ENCODE peak calls at places on chromosome 20, in five cellular contexts. I is epithelial cell of esophagus, S is NCI-H774, F is RCC 7860, U is GM10248. Q is an unnamed sample.

GRCh38 chr20:43537921-43538854 is 20.6 kb upstream of the SGK2 start:
- DNase-seq in F (peak), S (peak), I (peak), U (peak), Q (peak)

GRCh38 chr20:30811896-30812671 is 445.4 kb upstream of the DEFB115 start:
- DNase-seq in U (peak), S (peak), I (peak), F (no peak), Q (peak)

GRCh38 chr20:34083137-34083536 is 28.9 kb downstream of the EIF2S2 start:
- DNase-seq in U (no peak), F (peak), S (no peak), I (peak), Q (peak)

GRCh38 chr20:50668798-50669197 is 22.5 kb downstream of the RIPOR3 start:
- DNase-seq in S (no peak), I (no peak), U (no peak), F (no peak), Q (no peak)

GRCh38 chr20:7161690-7162089 is 394.2 kb downstream of the BMP2 start:
- DNase-seq in F (no peak), I (peak), S (no peak), U (no peak), Q (peak)

GRCh38 chr20:63704749-63705117 is 3.0 kb downstream of the ARFRP1 start:
- DNase-seq in U (no peak), I (no peak), S (no peak), F (no peak), Q (no peak)

GRCh38 chr20:35340436-35340835 is 48.2 kb upstream of the FAM83C start:
- DNase-seq in I (no peak), U (no peak), S (no peak), F (no peak), Q (no peak)

GRCh38 chr20:25378189-25378883 is 12.3 kb downstream of the ABHD12 start:
- DNase-seq in S (no peak), F (no peak), I (no peak), U (no peak), Q (no peak)

GRCh38 chr20:4012631-4013030 is 2.7 kb downstream of the RNF24 start:
- DNase-seq in F (no peak), S (no peak), U (no peak), I (peak), Q (peak)

GRCh38 chr20:47489448-47489872 is 12.2 kb upstream of the NCOA3 start:
- DNase-seq in F (no peak), I (no peak), S (no peak), U (no peak), Q (no peak)

GRCh38 chr20:17841751-17842191 is 126.8 kb downstream of the SNX5 start:
- DNase-seq in F (no peak), S (no peak), U (no peak), I (no peak), Q (no peak)

GRCh38 chr20:8901237-8902025 is 167.5 kb upstream of the PLCB4 start:
- DNase-seq in S (no peak), I (no peak), F (no peak), U (no peak), Q (no peak)

GRCh38 chr20:31713312-31714049 is 9.2 kb downstream of the BCL2L1 start:
- DNase-seq in I (peak), F (peak), S (no peak), U (no peak), Q (peak)

Q was measured in PC-3.